ENCODE peak calls at places on chromosomes 6 and 20, in eight cellular contexts. One of them, this sample, is unnamed. For H3K27me3 and H3K36me3, the result is how much of the 10 kb centered on the place peaks cover.

GRCh38 chr20:17533396-17533795 is 2.2 kb upstream of the BFSP1 start:
- DNase-seq in H1: no peak
- DNase-seq in MM.1S: peak
- DNase-seq in HepG2: peak
- DNase-seq in psoas muscle: no peak
- DNase-seq in spleen: no peak
- DNase-seq in mesendoderm: peak
- DNase-seq in endodermal cell: peak
- DNase-seq in this sample: peak

GRCh38 chr6:154352898-154353585 is 3.6 kb downstream of the IPCEF1 start:
- DNase-seq in mesendoderm: no peak
- DNase-seq in HepG2: no peak
- DNase-seq in endodermal cell: peak
- DNase-seq in H1: no peak
- DNase-seq in MM.1S: no peak
- DNase-seq in psoas muscle: no peak
- DNase-seq in spleen: no peak
- DNase-seq in this sample: no peak

GRCh38 chr20:39117486-39117885 is 155.3 kb downstream of the DHX35 start:
- DNase-seq in HepG2: peak
- DNase-seq in spleen: no peak
- DNase-seq in endodermal cell: no peak
- DNase-seq in H1: no peak
- DNase-seq in MM.1S: no peak
- DNase-seq in psoas muscle: no peak
- DNase-seq in mesendoderm: no peak
- DNase-seq in this sample: no peak

GRCh38 chr20:47741669-47742345 is 43.5 kb downstream of the SULF2 start:
- DNase-seq in HepG2: peak
- DNase-seq in spleen: no peak
- DNase-seq in mesendoderm: no peak
- DNase-seq in MM.1S: no peak
- DNase-seq in psoas muscle: no peak
- DNase-seq in endodermal cell: no peak
- DNase-seq in H1: no peak
- DNase-seq in this sample: no peak

GRCh38 chr6:52297433-52297832 is 12.9 kb upstream of the MCM3 start:
- DNase-seq in H1: no peak
- DNase-seq in psoas muscle: no peak
- DNase-seq in spleen: no peak
- DNase-seq in MM.1S: no peak
- DNase-seq in endodermal cell: no peak
- DNase-seq in HepG2: no peak
- DNase-seq in mesendoderm: no peak
- DNase-seq in this sample: no peak

GRCh38 chr6:155436981-155437749 is 18.5 kb downstream of the NOX3 start:
- DNase-seq in mesendoderm: no peak
- DNase-seq in spleen: no peak
- DNase-seq in endodermal cell: no peak
- DNase-seq in MM.1S: no peak
- DNase-seq in H1: no peak
- DNase-seq in psoas muscle: no peak
- DNase-seq in HepG2: peak
- DNase-seq in this sample: no peak

GRCh38 chr20:8129211-8129986 is 2.7 kb upstream of the PLCB1 start:
- DNase-seq in H1: no peak
- DNase-seq in mesendoderm: peak
- DNase-seq in endodermal cell: no peak
- DNase-seq in psoas muscle: no peak
- DNase-seq in spleen: no peak
- DNase-seq in HepG2: peak
- DNase-seq in MM.1S: no peak
- DNase-seq in this sample: no peak

GRCh38 chr6:74715362-74716068 is 490.3 kb downstream of the COL12A1 start:
- DNase-seq in HepG2: no peak
- DNase-seq in psoas muscle: no peak
- DNase-seq in mesendoderm: no peak
- DNase-seq in H1: no peak
- DNase-seq in MM.1S: no peak
- DNase-seq in spleen: no peak
- DNase-seq in endodermal cell: no peak
- DNase-seq in this sample: no peak

GRCh38 chr6:21587182-21587924 is 6.2 kb upstream of the SOX4 start:
- DNase-seq in mesendoderm: peak
- DNase-seq in MM.1S: peak
- DNase-seq in HepG2: peak
- DNase-seq in psoas muscle: peak
- DNase-seq in endodermal cell: peak
- DNase-seq in spleen: peak
- DNase-seq in H1: no peak
- DNase-seq in this sample: peak

GRCh38 chr6:131199568-131200272 is 64.5 kb downstream of the AKAP7 start:
- DNase-seq in psoas muscle: no peak
- DNase-seq in H1: peak
- DNase-seq in mesendoderm: peak
- DNase-seq in endodermal cell: peak
- DNase-seq in HepG2: peak
- DNase-seq in MM.1S: peak
- DNase-seq in spleen: peak
- DNase-seq in this sample: peak

GRCh38 chr20:49513009-49513408 is 30.5 kb upstream of the KCNB1 start:
- DNase-seq in mesendoderm: no peak
- DNase-seq in HepG2: no peak
- DNase-seq in H1: no peak
- DNase-seq in endodermal cell: no peak
- DNase-seq in spleen: no peak
- DNase-seq in MM.1S: no peak
- DNase-seq in psoas muscle: no peak
- DNase-seq in this sample: no peak

GRCh38 chr20:23362392-23363256 is 642 bp downstream of the GZF1 start:
- DNase-seq in H1: no peak
- DNase-seq in spleen: no peak
- DNase-seq in psoas muscle: peak
- DNase-seq in endodermal cell: peak
- DNase-seq in HepG2: peak
- DNase-seq in mesendoderm: peak
- DNase-seq in MM.1S: peak
- DNase-seq in this sample: peak

GRCh38 chr6:48412656-48413055 is 301.7 kb upstream of the PTCHD4 start:
- DNase-seq in MM.1S: no peak
- DNase-seq in HepG2: no peak
- DNase-seq in H1: no peak
- DNase-seq in mesendoderm: no peak
- DNase-seq in endodermal cell: no peak
- DNase-seq in spleen: no peak
- DNase-seq in psoas muscle: no peak
- DNase-seq in this sample: no peak

GRCh38 chr6:16747232-16748027 is 13.8 kb downstream of the ATXN1 start:
- DNase-seq in H1: no peak
- DNase-seq in spleen: no peak
- DNase-seq in mesendoderm: no peak
- DNase-seq in MM.1S: no peak
- DNase-seq in psoas muscle: no peak
- DNase-seq in HepG2: peak
- DNase-seq in endodermal cell: no peak
- DNase-seq in this sample: no peak

GRCh38 chr20:535958-536357 is 7.6 kb downstream of the CSNK2A1 start:
- DNase-seq in endodermal cell: no peak
- DNase-seq in MM.1S: no peak
- DNase-seq in HepG2: no peak
- DNase-seq in psoas muscle: no peak
- DNase-seq in spleen: no peak
- DNase-seq in mesendoderm: no peak
- DNase-seq in H1: no peak
- DNase-seq in this sample: no peak

GRCh38 chr6:148422085-148422484 is 79.4 kb downstream of the SASH1 start:
- DNase-seq in spleen: no peak
- DNase-seq in psoas muscle: no peak
- DNase-seq in mesendoderm: no peak
- DNase-seq in HepG2: no peak
- DNase-seq in endodermal cell: no peak
- DNase-seq in H1: no peak
- DNase-seq in MM.1S: no peak
- DNase-seq in this sample: no peak

GRCh38 chr6:151239603-151240035 is at the start of gene AKAP12:
- DNase-seq in MM.1S: no peak
- DNase-seq in mesendoderm: peak
- DNase-seq in endodermal cell: no peak
- DNase-seq in spleen: no peak
- DNase-seq in psoas muscle: peak
- DNase-seq in H1: peak
- DNase-seq in HepG2: no peak
- DNase-seq in this sample: peak

GRCh38 chr6:167079853-167080297 is 43.0 kb upstream of the CCR6 start:
- DNase-seq in psoas muscle: no peak
- DNase-seq in MM.1S: peak
- DNase-seq in endodermal cell: no peak
- DNase-seq in spleen: peak
- DNase-seq in mesendoderm: no peak
- DNase-seq in H1: no peak
- DNase-seq in HepG2: no peak
- DNase-seq in this sample: no peak

GRCh38 chr6:13812359-13812642 is 2.1 kb downstream of the MCUR1 start:
- DNase-seq in H1: no peak
- DNase-seq in psoas muscle: no peak
- DNase-seq in MM.1S: no peak
- DNase-seq in spleen: no peak
- DNase-seq in endodermal cell: no peak
- DNase-seq in mesendoderm: no peak
- DNase-seq in HepG2: no peak
- DNase-seq in this sample: no peak
- H3K4me3 ChIP-seq in H1: no peak
- H3K4me3 ChIP-seq in psoas muscle: peak
- H3K4me3 ChIP-seq in MM.1S: no peak
- H3K4me3 ChIP-seq in spleen: no peak
- H3K4me3 ChIP-seq in endodermal cell: peak
- H3K4me3 ChIP-seq in mesendoderm: no peak
- H3K4me3 ChIP-seq in HepG2: no peak
- H3K4me3 ChIP-seq in this sample: no peak

GRCh38 chr20:21099653-21100589 is 6.2 kb downstream of the LINC00237 start:
- DNase-seq in spleen: peak
- DNase-seq in H1: no peak
- DNase-seq in HepG2: no peak
- DNase-seq in psoas muscle: peak
- DNase-seq in endodermal cell: peak
- DNase-seq in MM.1S: peak
- DNase-seq in mesendoderm: peak
- DNase-seq in this sample: peak
- H3K27me3 ChIP-seq in spleen: half or more
- H3K27me3 ChIP-seq in H1: half or more
- H3K27me3 ChIP-seq in HepG2: under half
- H3K27me3 ChIP-seq in psoas muscle: half or more
- H3K27me3 ChIP-seq in endodermal cell: half or more
- H3K27me3 ChIP-seq in MM.1S: half or more
- H3K27me3 ChIP-seq in mesendoderm: under half
- H3K27me3 ChIP-seq in this sample: half or more

GRCh38 chr20:53574819-53575218 is 18.8 kb downstream of the ZNF217 start:
- DNase-seq in MM.1S: no peak
- DNase-seq in endodermal cell: no peak
- DNase-seq in psoas muscle: no peak
- DNase-seq in spleen: no peak
- DNase-seq in H1: no peak
- DNase-seq in HepG2: no peak
- DNase-seq in mesendoderm: no peak
- DNase-seq in this sample: no peak
- H3K36me3 ChIP-seq in MM.1S: half or more
- H3K36me3 ChIP-seq in endodermal cell: half or more
- H3K36me3 ChIP-seq in psoas muscle: half or more
- H3K36me3 ChIP-seq in spleen: half or more
- H3K36me3 ChIP-seq in H1: half or more
- H3K36me3 ChIP-seq in HepG2: half or more
- H3K36me3 ChIP-seq in mesendoderm: under half
- H3K36me3 ChIP-seq in this sample: half or more

GRCh38 chr6:14125346-14125745 is 7.8 kb downstream of the CD83 start:
- DNase-seq in psoas muscle: no peak
- DNase-seq in mesendoderm: no peak
- DNase-seq in spleen: no peak
- DNase-seq in MM.1S: no peak
- DNase-seq in H1: no peak
- DNase-seq in HepG2: no peak
- DNase-seq in endodermal cell: no peak
- DNase-seq in this sample: no peak
- H3K4me3 ChIP-seq in psoas muscle: no peak
- H3K4me3 ChIP-seq in mesendoderm: no peak
- H3K4me3 ChIP-seq in spleen: no peak
- H3K4me3 ChIP-seq in MM.1S: no peak
- H3K4me3 ChIP-seq in H1: no peak
- H3K4me3 ChIP-seq in HepG2: no peak
- H3K4me3 ChIP-seq in endodermal cell: no peak
- H3K4me3 ChIP-seq in this sample: no peak

GRCh38 chr20:64163776-64164122 is 503 bp upstream of the MYT1 start:
- DNase-seq in spleen: no peak
- DNase-seq in endodermal cell: no peak
- DNase-seq in H1: no peak
- DNase-seq in mesendoderm: no peak
- DNase-seq in HepG2: no peak
- DNase-seq in MM.1S: no peak
- DNase-seq in psoas muscle: no peak
- DNase-seq in this sample: no peak
- H3K27me3 ChIP-seq in spleen: half or more
- H3K27me3 ChIP-seq in endodermal cell: under half
- H3K27me3 ChIP-seq in H1: under half
- H3K27me3 ChIP-seq in mesendoderm: under half
- H3K27me3 ChIP-seq in HepG2: under half
- H3K27me3 ChIP-seq in MM.1S: half or more
- H3K27me3 ChIP-seq in psoas muscle: half or more
- H3K27me3 ChIP-seq in this sample: under half

GRCh38 chr6:43930440-43931154 is 160.6 kb downstream of the VEGFA start:
- DNase-seq in spleen: peak
- DNase-seq in MM.1S: no peak
- DNase-seq in mesendoderm: no peak
- DNase-seq in endodermal cell: no peak
- DNase-seq in psoas muscle: no peak
- DNase-seq in HepG2: no peak
- DNase-seq in H1: no peak
- DNase-seq in this sample: no peak
- H3K36me3 ChIP-seq in spleen: under half
- H3K36me3 ChIP-seq in MM.1S: under half
- H3K36me3 ChIP-seq in mesendoderm: under half
- H3K36me3 ChIP-seq in endodermal cell: under half
- H3K36me3 ChIP-seq in psoas muscle: under half
- H3K36me3 ChIP-seq in HepG2: under half
- H3K36me3 ChIP-seq in H1: under half
- H3K36me3 ChIP-seq in this sample: under half

DNA sequence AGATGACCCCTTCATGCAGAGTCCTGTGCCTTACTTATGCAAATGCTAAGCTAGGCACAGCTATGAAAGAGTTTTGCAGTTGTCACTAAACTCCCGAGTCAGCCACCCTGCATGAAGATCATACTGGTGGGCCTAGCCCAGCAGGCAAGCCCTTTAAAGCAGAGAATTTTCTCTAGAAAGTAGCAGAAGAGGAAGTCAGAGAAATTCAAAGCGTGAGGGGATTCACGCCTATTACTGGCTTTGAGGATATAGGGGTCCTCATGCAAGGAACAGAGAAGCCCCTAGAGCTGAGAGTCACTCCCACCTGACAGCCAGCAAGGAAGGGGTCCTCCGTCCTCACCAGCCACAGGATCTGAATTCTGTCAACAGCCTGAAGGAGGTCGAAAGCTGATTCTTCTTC is 54.6 kb downstream of the MYB start:
- DNase-seq in psoas muscle: no peak
- DNase-seq in spleen: no peak
- DNase-seq in HepG2: no peak
- DNase-seq in endodermal cell: no peak
- DNase-seq in H1: no peak
- DNase-seq in MM.1S: no peak
- DNase-seq in mesendoderm: no peak
- DNase-seq in this sample: no peak
- H3K4me3 ChIP-seq in psoas muscle: no peak
- H3K4me3 ChIP-seq in spleen: no peak
- H3K4me3 ChIP-seq in HepG2: no peak
- H3K4me3 ChIP-seq in endodermal cell: no peak
- H3K4me3 ChIP-seq in H1: no peak
- H3K4me3 ChIP-seq in MM.1S: no peak
- H3K4me3 ChIP-seq in mesendoderm: no peak
- H3K4me3 ChIP-seq in this sample: no peak

GRCh38 chr6:150024646-150025155 is 631 bp downstream of the RAET1L start:
- DNase-seq in spleen: no peak
- DNase-seq in psoas muscle: no peak
- DNase-seq in MM.1S: no peak
- DNase-seq in endodermal cell: no peak
- DNase-seq in H1: no peak
- DNase-seq in mesendoderm: no peak
- DNase-seq in HepG2: no peak
- DNase-seq in this sample: no peak
- H3K27me3 ChIP-seq in spleen: under half
- H3K27me3 ChIP-seq in psoas muscle: under half
- H3K27me3 ChIP-seq in MM.1S: under half
- H3K27me3 ChIP-seq in endodermal cell: under half
- H3K27me3 ChIP-seq in H1: under half
- H3K27me3 ChIP-seq in mesendoderm: under half
- H3K27me3 ChIP-seq in HepG2: under half
- H3K27me3 ChIP-seq in this sample: under half

This sample was measured in H7.